ENCODE peak calls at places on chromosome 22, in eight cellular contexts. D is heart left ventricle, A is nucleus accumbens, M is stomach, H is DND-41, Y is astrocyte of the cerebellum, N is M059J, C is heart right ventricle. P is an unnamed sample.
A peak's percentile ranks its signal among the peaks of the same experiment; 100 is the strongest.

GRCh38 chr22:24037851-24038765 is 27.0 kb downstream of the CABIN1 start:
- DNase-seq in H (no peak), N (no peak), A (no peak), M (peak; percentile 10), Y (no peak), C (no peak), D (no peak), P (no peak)

GRCh38 chr22:31647516-31647915 is 14.5 kb downstream of the PISD start:
- DNase-seq in C (no peak), D (no peak), Y (peak; percentile 41), H (no peak), A (no peak), M (no peak), N (peak; percentile 49), P (peak; percentile 85)

GRCh38 chr22:49949914-49950292 is 10.7 kb upstream of the PIM3 start:
- DNase-seq in M (no peak), A (no peak), H (no peak), C (no peak), N (no peak), Y (no peak), D (no peak), P (no peak)

GRCh38 chr22:46045459-46046298 is 68.7 kb upstream of the WNT7B start:
- DNase-seq in M (peak; percentile 58), D (peak; percentile 69), N (peak; percentile 21), H (no peak), Y (no peak), C (no peak), A (no peak), P (no peak)

GRCh38 chr22:47205081-47205491 is 442.6 kb downstream of the TBC1D22A start:
- DNase-seq in N (no peak), A (no peak), M (peak; percentile 19), D (no peak), C (no peak), H (no peak), Y (no peak), P (no peak)

GRCh38 chr22:26462971-26463661 is 20.5 kb downstream of the HPS4 start:
- DNase-seq in A (peak; percentile 64), M (no peak), D (no peak), C (no peak), H (no peak), Y (no peak), N (no peak), P (no peak)

GRCh38 chr22:25741692-25742626 is at the start of gene MYO18B:
- DNase-seq in M (no peak), D (peak; percentile 90), Y (no peak), H (no peak), C (peak; percentile 84), A (no peak), N (no peak), P (no peak)

GRCh38 chr22:26586556-26587325 is 3.2 kb downstream of the TPST2 start:
- DNase-seq in N (no peak), Y (no peak), D (no peak), M (no peak), C (no peak), A (no peak), H (no peak), P (no peak)

GRCh38 chr22:26897384-26897783 is 240.0 kb downstream of the MIAT start:
- DNase-seq in A (no peak), M (no peak), Y (no peak), D (no peak), H (no peak), N (no peak), C (no peak), P (no peak)

GRCh38 chr22:19892249-19892879 is 37.7 kb upstream of the GNB1L start:
- DNase-seq in C (no peak), M (no peak), Y (no peak), D (no peak), H (peak; percentile 85), A (no peak), N (no peak), P (no peak)

GRCh38 chr22:20979243-20979809 is 2.8 kb upstream of the LZTR1 start:
- DNase-seq in Y (no peak), H (no peak), C (peak; percentile 56), N (no peak), A (peak; percentile 68), D (peak; percentile 68), M (peak; percentile 67), P (no peak)

GRCh38 chr22:29200901-29201300 is 4.8 kb upstream of the EMID1 start:
- DNase-seq in N (no peak), Y (no peak), M (no peak), A (no peak), C (no peak), H (no peak), D (no peak), P (no peak)

GRCh38 chr22:41976070-41976901 is 7.0 kb downstream of the SEPTIN3 start:
- DNase-seq in H (peak; percentile 49), C (no peak), D (peak; percentile 40), Y (no peak), M (peak; percentile 61), N (no peak), A (peak; percentile 73), P (no peak)

GRCh38 chr22:28344893-28345292 is 334.7 kb downstream of the TTC28 start:
- DNase-seq in D (no peak), N (peak; percentile 33), H (no peak), M (no peak), C (no peak), A (no peak), Y (no peak), P (no peak)